ENCODE peak calls at places on chromosome 12, in five cellular contexts. J is EL, B is HS-5, W is KBM-7, N is NCI-H1417. K is an unnamed sample.

GRCh38 chr12:52097045-52097666 is 17.7 kb downstream of the SMIM41 start:
- DNase-seq in B (no peak), N (no peak), J (no peak), W (no peak), K (no peak)

GRCh38 chr12:78571953-78572352 is 292.6 kb upstream of the SYT1 start:
- DNase-seq in J (no peak), B (no peak), W (no peak), N (peak; percentile 17), K (no peak)

GRCh38 chr12:131975228-131975627 is 25.5 kb downstream of the EP400 start:
- DNase-seq in W (no peak), B (no peak), J (no peak), N (no peak), K (no peak)

GRCh38 chr12:14871886-14872285 is 13.8 kb downstream of the MGP start:
- DNase-seq in W (no peak), N (no peak), B (no peak), J (no peak), K (no peak)

GRCh38 chr12:108696111-108696995 is 35.0 kb downstream of the CORO1C start:
- DNase-seq in B (peak; percentile 85), J (peak; percentile 89), W (peak; percentile 34), N (no peak), K (no peak)

GRCh38 chr12:96919510-96920210 is 12.6 kb downstream of the NEDD1 start:
- DNase-seq in B (no peak), N (no peak), J (no peak), W (no peak), K (no peak)

GRCh38 chr12:109581856-109582255 is 8.3 kb downstream of the MVK start:
- DNase-seq in B (peak; percentile 55), W (no peak), J (peak; percentile 57), N (no peak), K (no peak)

GRCh38 chr12:94650143-94651056 is at the start of gene TMCC3:
- DNase-seq in B (no peak), W (peak; percentile 51), J (peak; percentile 44), N (peak; percentile 76), K (peak; percentile 15)

GRCh38 chr12:93886533-93887511 is 209.6 kb downstream of the CRADD start:
- DNase-seq in N (peak; percentile 18), W (no peak), B (no peak), J (peak; percentile 83), K (no peak)

GRCh38 chr12:32560520-32560919 is 118.6 kb upstream of the DNM1L start:
- DNase-seq in B (no peak), W (no peak), J (no peak), N (no peak), K (no peak)

GRCh38 chr12:125079943-125080645 is 14.9 kb downstream of the AACS start:
- DNase-seq in J (no peak), N (no peak), W (no peak), B (no peak), K (no peak)

GRCh38 chr12:27964123-27964522 is 8.4 kb downstream of the PTHLH start:
- DNase-seq in B (no peak), W (no peak), N (peak; percentile 29), J (no peak), K (no peak)

GRCh38 chr12:95884998-95885397 is 26.2 kb downstream of the SNRPF start:
- DNase-seq in J (peak; percentile 39), N (no peak), W (no peak), B (no peak), K (no peak)

GRCh38 chr12:52836491-52837175 is 2.5 kb upstream of the KRT79 start:
- DNase-seq in N (no peak), W (no peak), B (no peak), J (no peak), K (no peak)

GRCh38 chr12:131836193-131836592 is 8.0 kb downstream of the MMP17 start:
- DNase-seq in J (no peak), B (no peak), W (no peak), N (no peak), K (no peak)

GRCh38 chr12:93122569-93123091 is 193.5 kb upstream of the EEA1 start:
- DNase-seq in N (no peak), W (no peak), J (no peak), B (no peak), K (no peak)

GRCh38 chr12:118404876-118405521 is 28.6 kb downstream of the SUDS3 start:
- DNase-seq in J (peak; percentile 71), W (peak; percentile 77), B (peak; percentile 53), N (peak; percentile 76), K (no peak)

GRCh38 chr12:25833657-25834056 is 124.8 kb upstream of the RASSF8 start:
- DNase-seq in W (no peak), N (no peak), B (no peak), J (no peak), K (no peak)

GRCh38 chr12:75478395-75478794 is 2.2 kb upstream of the GLIPR1 start:
- DNase-seq in N (no peak), J (peak; percentile 35), W (peak; percentile 87), B (peak; percentile 20), K (no peak)

K was measured in NCI-H526 treated with DMSO at 0.1 percent for 48 hours.